ENCODE peak calls at places on chromosomes 3 and 15, in ten cellular contexts. One of them, this sample, is unnamed.

GRCh38 chr3:128787256-128788253 is 61.6 kb downstream of the RAB7A start:
- DNase-seq in psoas muscle: no peak
- DNase-seq in mesenchymal stem cell: peak; percentile 48
- DNase-seq in iPS DF 6.9: no peak
- DNase-seq in GM23248: peak; percentile 55
- DNase-seq in ovary: no peak
- DNase-seq in neural progenitor cell: peak; percentile 57
- DNase-seq in DND-41: peak; percentile 35
- DNase-seq in IMR-90: peak; percentile 53
- DNase-seq in H9: peak; percentile 51
- DNase-seq in this sample: no peak

GRCh38 chr3:94405258-94406035 is 342.6 kb downstream of the NSUN3 start:
- DNase-seq in psoas muscle: no peak
- DNase-seq in mesenchymal stem cell: no peak
- DNase-seq in iPS DF 6.9: no peak
- DNase-seq in GM23248: no peak
- DNase-seq in ovary: no peak
- DNase-seq in neural progenitor cell: no peak
- DNase-seq in DND-41: no peak
- DNase-seq in IMR-90: peak; percentile 60
- DNase-seq in H9: no peak
- DNase-seq in this sample: no peak

GRCh38 chr3:132721479-132722164 is 587 bp downstream of the NPHP3 start:
- DNase-seq in psoas muscle: peak; percentile 76
- DNase-seq in mesenchymal stem cell: peak; percentile 81
- DNase-seq in iPS DF 6.9: no peak
- DNase-seq in GM23248: peak; percentile 89
- DNase-seq in ovary: no peak
- DNase-seq in neural progenitor cell: peak; percentile 88
- DNase-seq in DND-41: no peak
- DNase-seq in IMR-90: peak; percentile 67
- DNase-seq in H9: peak; percentile 73
- DNase-seq in this sample: peak; percentile 74

GRCh38 chr3:128497305-128498126 is 4.5 kb upstream of the GATA2 start:
- DNase-seq in psoas muscle: peak; percentile 61
- DNase-seq in mesenchymal stem cell: peak; percentile 58
- DNase-seq in iPS DF 6.9: no peak
- DNase-seq in GM23248: peak; percentile 81
- DNase-seq in ovary: peak; percentile 44
- DNase-seq in neural progenitor cell: peak; percentile 90
- DNase-seq in DND-41: peak; percentile 72
- DNase-seq in IMR-90: no peak
- DNase-seq in H9: peak; percentile 92
- DNase-seq in this sample: no peak

GRCh38 chr3:194867270-194867983 is 181.7 kb downstream of the FAM43A start:
- DNase-seq in psoas muscle: no peak
- DNase-seq in mesenchymal stem cell: peak; percentile 6
- DNase-seq in iPS DF 6.9: no peak
- DNase-seq in GM23248: peak; percentile 14
- DNase-seq in ovary: no peak
- DNase-seq in neural progenitor cell: no peak
- DNase-seq in DND-41: no peak
- DNase-seq in IMR-90: no peak
- DNase-seq in H9: no peak
- DNase-seq in this sample: no peak

GRCh38 chr3:50830451-50830850 is 155.7 kb downstream of the DOCK3 start:
- DNase-seq in psoas muscle: no peak
- DNase-seq in mesenchymal stem cell: no peak
- DNase-seq in iPS DF 6.9: no peak
- DNase-seq in GM23248: no peak
- DNase-seq in ovary: no peak
- DNase-seq in neural progenitor cell: no peak
- DNase-seq in DND-41: no peak
- DNase-seq in IMR-90: no peak
- DNase-seq in H9: no peak
- DNase-seq in this sample: no peak

GRCh38 chr15:42371125-42371524 is 11.8 kb downstream of the CAPN3 start:
- DNase-seq in psoas muscle: no peak
- DNase-seq in mesenchymal stem cell: peak; percentile 35
- DNase-seq in iPS DF 6.9: no peak
- DNase-seq in GM23248: peak; percentile 57
- DNase-seq in ovary: no peak
- DNase-seq in neural progenitor cell: no peak
- DNase-seq in DND-41: no peak
- DNase-seq in IMR-90: peak; percentile 37
- DNase-seq in H9: no peak
- DNase-seq in this sample: no peak

GRCh38 chr15:101026686-101027272 is 107.6 kb downstream of the LRRK1 start:
- DNase-seq in psoas muscle: no peak
- DNase-seq in mesenchymal stem cell: no peak
- DNase-seq in iPS DF 6.9: no peak
- DNase-seq in GM23248: no peak
- DNase-seq in ovary: peak; percentile 27
- DNase-seq in neural progenitor cell: no peak
- DNase-seq in DND-41: no peak
- DNase-seq in IMR-90: no peak
- DNase-seq in H9: peak; percentile 20
- DNase-seq in this sample: no peak

DNA sequence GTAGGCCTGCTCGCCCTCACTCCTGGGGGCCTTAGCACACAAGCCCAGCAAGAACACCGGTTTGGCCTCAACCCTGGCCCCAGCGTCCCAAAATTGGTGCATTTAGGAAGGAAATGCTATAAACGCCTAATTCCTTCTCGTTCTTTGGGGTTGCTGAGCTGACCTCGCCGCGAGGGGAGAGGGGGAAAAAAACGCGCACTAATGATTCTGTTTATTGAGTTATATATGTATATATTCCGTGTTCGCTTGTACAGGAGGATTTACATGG is 3.9 kb downstream of the FEZF2 start:
- DNase-seq in psoas muscle: no peak
- DNase-seq in mesenchymal stem cell: no peak
- DNase-seq in iPS DF 6.9: no peak
- DNase-seq in GM23248: no peak
- DNase-seq in ovary: no peak
- DNase-seq in neural progenitor cell: no peak
- DNase-seq in DND-41: no peak
- DNase-seq in IMR-90: no peak
- DNase-seq in H9: no peak
- DNase-seq in this sample: no peak
- H3K9me3 ChIP-seq in psoas muscle: no peaks in the 10 kb centered on the region
- H3K9me3 ChIP-seq in mesenchymal stem cell: peaks cover 3% of the 10 kb centered on the region
- H3K9me3 ChIP-seq in iPS DF 6.9: no peaks in the 10 kb centered on the region
- H3K9me3 ChIP-seq in GM23248: no peaks in the 10 kb centered on the region
- H3K9me3 ChIP-seq in ovary: no peaks in the 10 kb centered on the region
- H3K9me3 ChIP-seq in neural progenitor cell: no peaks in the 10 kb centered on the region
- H3K9me3 ChIP-seq in DND-41: no peaks in the 10 kb centered on the region
- H3K9me3 ChIP-seq in IMR-90: peaks cover 5% of the 10 kb centered on the region
- H3K9me3 ChIP-seq in H9: no peaks in the 10 kb centered on the region
- H3K9me3 ChIP-seq in this sample: no peaks in the 10 kb centered on the region

GRCh38 chr3:178044320-178044719 is 491.9 kb upstream of the KCNMB2 start:
- DNase-seq in psoas muscle: no peak
- DNase-seq in mesenchymal stem cell: no peak
- DNase-seq in iPS DF 6.9: no peak
- DNase-seq in GM23248: no peak
- DNase-seq in ovary: no peak
- DNase-seq in neural progenitor cell: no peak
- DNase-seq in DND-41: no peak
- DNase-seq in IMR-90: no peak
- DNase-seq in H9: no peak
- DNase-seq in this sample: no peak

GRCh38 chr3:178047496-178047895 is 488.7 kb upstream of the KCNMB2 start:
- DNase-seq in psoas muscle: no peak
- DNase-seq in mesenchymal stem cell: no peak
- DNase-seq in iPS DF 6.9: no peak
- DNase-seq in GM23248: no peak
- DNase-seq in ovary: no peak
- DNase-seq in neural progenitor cell: no peak
- DNase-seq in DND-41: no peak
- DNase-seq in IMR-90: no peak
- DNase-seq in H9: no peak
- DNase-seq in this sample: no peak

GRCh38 chr3:178043084-178043483 is 493.2 kb upstream of the KCNMB2 start:
- DNase-seq in psoas muscle: no peak
- DNase-seq in mesenchymal stem cell: no peak
- DNase-seq in iPS DF 6.9: no peak
- DNase-seq in GM23248: no peak
- DNase-seq in ovary: no peak
- DNase-seq in neural progenitor cell: no peak
- DNase-seq in DND-41: no peak
- DNase-seq in IMR-90: no peak
- DNase-seq in H9: no peak
- DNase-seq in this sample: no peak

GRCh38 chr3:178036745-178037144 is 499.5 kb upstream of the KCNMB2 start:
- DNase-seq in psoas muscle: no peak
- DNase-seq in mesenchymal stem cell: no peak
- DNase-seq in iPS DF 6.9: no peak
- DNase-seq in GM23248: peak; percentile 39
- DNase-seq in ovary: no peak
- DNase-seq in neural progenitor cell: no peak
- DNase-seq in DND-41: no peak
- DNase-seq in IMR-90: peak; percentile 78
- DNase-seq in H9: no peak
- DNase-seq in this sample: no peak

DNA sequence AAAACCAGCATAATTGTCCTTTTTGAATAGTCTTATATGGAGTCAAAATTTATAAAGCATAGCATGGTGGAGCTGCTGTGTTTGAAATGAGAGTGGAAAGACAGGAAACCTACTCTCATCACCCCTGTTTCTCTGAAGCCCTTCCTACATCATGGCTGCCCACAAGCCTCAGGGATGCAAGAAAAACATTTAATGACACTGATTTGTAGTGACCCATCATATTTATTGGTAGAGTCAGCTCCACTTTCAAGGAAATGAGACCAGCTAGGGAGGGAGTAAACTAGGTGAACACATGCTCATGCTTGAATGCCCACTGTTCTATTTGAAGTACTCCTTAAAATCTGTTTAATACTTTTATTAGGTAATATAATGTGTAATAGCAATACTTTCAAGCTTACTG is 494.3 kb upstream of the KCNMB2 start:
- DNase-seq in psoas muscle: no peak
- DNase-seq in mesenchymal stem cell: no peak
- DNase-seq in iPS DF 6.9: no peak
- DNase-seq in GM23248: no peak
- DNase-seq in ovary: no peak
- DNase-seq in neural progenitor cell: no peak
- DNase-seq in DND-41: no peak
- DNase-seq in IMR-90: no peak
- DNase-seq in H9: no peak
- DNase-seq in this sample: no peak
- H3K4me1 ChIP-seq in psoas muscle: no peaks in the 10 kb centered on the region
- H3K4me1 ChIP-seq in mesenchymal stem cell: peaks cover 2% of the 10 kb centered on the region
- H3K4me1 ChIP-seq in iPS DF 6.9: no peaks in the 10 kb centered on the region
- H3K4me1 ChIP-seq in GM23248: peaks cover 2% of the 10 kb centered on the region
- H3K4me1 ChIP-seq in ovary: peaks cover 1% of the 10 kb centered on the region
- H3K4me1 ChIP-seq in neural progenitor cell: no peaks in the 10 kb centered on the region
- H3K4me1 ChIP-seq in DND-41: no peaks in the 10 kb centered on the region
- H3K4me1 ChIP-seq in IMR-90: peaks cover 5% of the 10 kb centered on the region
- H3K4me1 ChIP-seq in H9: no peaks in the 10 kb centered on the region
- H3K4me1 ChIP-seq in this sample: no peaks in the 10 kb centered on the region

GRCh38 chr3:149377408-149378111 is at the start of gene TM4SF1:
- DNase-seq in psoas muscle: peak; percentile 62
- DNase-seq in mesenchymal stem cell: peak; percentile 94
- DNase-seq in iPS DF 6.9: no peak
- DNase-seq in GM23248: peak; percentile 78
- DNase-seq in ovary: peak; percentile 45
- DNase-seq in neural progenitor cell: no peak
- DNase-seq in DND-41: no peak
- DNase-seq in IMR-90: peak; percentile 97
- DNase-seq in H9: peak; percentile 42
- DNase-seq in this sample: peak; percentile 65

GRCh38 chr3:149378420-149379388 is 1.3 kb upstream of the TM4SF1 start:
- DNase-seq in psoas muscle: no peak
- DNase-seq in mesenchymal stem cell: no peak
- DNase-seq in iPS DF 6.9: no peak
- DNase-seq in GM23248: no peak
- DNase-seq in ovary: no peak
- DNase-seq in neural progenitor cell: no peak
- DNase-seq in DND-41: no peak
- DNase-seq in IMR-90: no peak
- DNase-seq in H9: no peak
- DNase-seq in this sample: no peak

GRCh38 chr3:149375824-149376196 is 1.6 kb downstream of the TM4SF1 start:
- DNase-seq in psoas muscle: no peak
- DNase-seq in mesenchymal stem cell: no peak
- DNase-seq in iPS DF 6.9: no peak
- DNase-seq in GM23248: no peak
- DNase-seq in ovary: no peak
- DNase-seq in neural progenitor cell: no peak
- DNase-seq in DND-41: no peak
- DNase-seq in IMR-90: no peak
- DNase-seq in H9: no peak
- DNase-seq in this sample: no peak

GRCh38 chr3:149375164-149375823 is 2.2 kb downstream of the TM4SF1 start:
- DNase-seq in psoas muscle: no peak
- DNase-seq in mesenchymal stem cell: peak; percentile 30
- DNase-seq in iPS DF 6.9: no peak
- DNase-seq in GM23248: no peak
- DNase-seq in ovary: no peak
- DNase-seq in neural progenitor cell: no peak
- DNase-seq in DND-41: no peak
- DNase-seq in IMR-90: peak; percentile 49
- DNase-seq in H9: no peak
- DNase-seq in this sample: no peak

DNA sequence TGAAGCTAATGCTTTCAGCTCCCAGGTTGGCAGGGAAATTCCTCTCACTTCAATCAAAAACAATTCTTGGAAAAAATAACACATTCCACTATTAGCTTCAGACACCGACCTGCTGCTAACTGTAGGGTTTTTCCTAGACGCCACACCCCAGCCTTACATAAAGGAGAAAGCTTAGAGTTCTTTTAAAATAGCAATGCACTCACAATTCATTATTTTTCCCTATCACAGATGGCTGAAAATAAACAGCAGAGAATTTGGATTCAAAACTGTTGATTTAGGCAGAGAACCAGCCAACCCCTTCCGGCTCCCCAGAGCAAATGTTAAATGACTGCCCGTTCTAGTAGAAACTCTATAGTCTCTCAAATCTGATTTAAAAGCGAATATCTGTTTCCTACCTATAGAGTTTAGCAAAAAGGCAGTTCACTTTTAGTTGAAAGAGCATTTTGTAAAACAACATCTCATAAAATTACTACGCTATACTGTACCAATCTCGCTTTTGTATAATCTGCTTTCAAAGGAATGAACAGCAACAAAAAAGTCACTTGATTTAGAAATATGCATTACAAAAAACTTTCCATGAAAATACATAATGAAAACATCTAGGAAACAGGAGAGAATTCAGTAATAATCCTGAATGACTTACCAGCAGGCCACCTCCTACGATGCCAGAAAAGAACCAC is 581 bp downstream of the TM4SF1 start:
- DNase-seq in psoas muscle: no peak
- DNase-seq in mesenchymal stem cell: no peak
- DNase-seq in iPS DF 6.9: no peak
- DNase-seq in GM23248: peak; percentile 29
- DNase-seq in ovary: no peak
- DNase-seq in neural progenitor cell: no peak
- DNase-seq in DND-41: no peak
- DNase-seq in IMR-90: peak; percentile 59
- DNase-seq in H9: no peak
- DNase-seq in this sample: no peak
- H3K27ac ChIP-seq in psoas muscle: peak overlapping the region; percentile 61
- H3K27ac ChIP-seq in mesenchymal stem cell: peak overlapping the region; percentile 97
- H3K27ac ChIP-seq in iPS DF 6.9: no peak overlapping the region
- H3K27ac ChIP-seq in GM23248: peak overlapping the region; percentile 44
- H3K27ac ChIP-seq in ovary: peak overlapping the region; percentile 41
- H3K27ac ChIP-seq in neural progenitor cell: no peak overlapping the region
- H3K27ac ChIP-seq in DND-41: no peak overlapping the region
- H3K27ac ChIP-seq in IMR-90: peak overlapping the region; percentile 89
- H3K27ac ChIP-seq in H9: no peak overlapping the region
- H3K27ac ChIP-seq in this sample: peak overlapping the region; percentile 31

GRCh38 chr15:25090073-25090733 is 135.4 kb downstream of the SNRPN start:
- DNase-seq in psoas muscle: no peak
- DNase-seq in mesenchymal stem cell: no peak
- DNase-seq in iPS DF 6.9: no peak
- DNase-seq in GM23248: no peak
- DNase-seq in ovary: no peak
- DNase-seq in neural progenitor cell: no peak
- DNase-seq in DND-41: no peak
- DNase-seq in IMR-90: no peak
- DNase-seq in H9: peak; percentile 11
- DNase-seq in this sample: no peak
- H3K9me3 ChIP-seq in psoas muscle: peaks cover 67% of the 10 kb centered on the region
- H3K9me3 ChIP-seq in mesenchymal stem cell: peaks cover 97% of the 10 kb centered on the region
- H3K9me3 ChIP-seq in iPS DF 6.9: no peaks in the 10 kb centered on the region
- H3K9me3 ChIP-seq in GM23248: no peaks in the 10 kb centered on the region
- H3K9me3 ChIP-seq in ovary: peaks cover 97% of the 10 kb centered on the region
- H3K9me3 ChIP-seq in neural progenitor cell: no peaks in the 10 kb centered on the region
- H3K9me3 ChIP-seq in DND-41: peaks cover 16% of the 10 kb centered on the region
- H3K9me3 ChIP-seq in IMR-90: peaks cover 62% of the 10 kb centered on the region
- H3K9me3 ChIP-seq in H9: peaks cover 65% of the 10 kb centered on the region
- H3K9me3 ChIP-seq in this sample: no peaks in the 10 kb centered on the region